ENCODE peak calls at places on chromosomes 6 and 20, in four cellular contexts. M is OCI-LY7, B is AG10803, U is Calu3. N is an unnamed sample.

GRCh38 chr20:6611911-6612614 is 155.4 kb upstream of the BMP2 start:
- DNase-seq in M (no peak), B (no peak), U (peak), N (no peak)

GRCh38 chr6:107740496-107741190 is 83.5 kb downstream of the SCML4 start:
- DNase-seq in M (peak), B (peak), U (no peak), N (no peak)

GRCh38 chr20:41650221-41650948 is 32.2 kb upstream of the CHD6 start:
- DNase-seq in M (peak), B (no peak), U (peak), N (no peak)

GRCh38 chr20:835220-836045 is 1.9 kb downstream of the FAM110A start:
- DNase-seq in M (peak), B (no peak), U (no peak), N (no peak)

GRCh38 chr20:6994452-6994851 is 227.0 kb downstream of the BMP2 start:
- DNase-seq in M (no peak), B (peak), U (peak), N (no peak)

GRCh38 chr20:56247954-56248782 is at the start of gene MC3R:
- DNase-seq in M (peak), B (peak), U (peak), N (peak)

GRCh38 chr6:27136978-27137814 is 110.3 kb upstream of the PRSS16 start:
- DNase-seq in M (peak), B (no peak), U (no peak), N (no peak)

GRCh38 chr6:43972915-43973304 is 154.3 kb downstream of the MRPL14 start:
- DNase-seq in M (no peak), B (peak), U (no peak), N (peak)

GRCh38 chr20:45138451-45139300 is 14.4 kb upstream of the WFDC12 start:
- DNase-seq in M (peak), B (no peak), U (peak), N (no peak)

GRCh38 chr6:35081426-35081851 is 59.7 kb downstream of the TCP11 start:
- DNase-seq in M (no peak), B (no peak), U (no peak), N (no peak)

GRCh38 chr6:29861521-29862255 is 34.1 kb downstream of the HLA-G start:
- DNase-seq in M (no peak), B (no peak), U (no peak), N (no peak)

GRCh38 chr6:2038096-2038495 is 207.3 kb downstream of the GMDS start:
- DNase-seq in M (no peak), B (no peak), U (no peak), N (no peak)

GRCh38 chr6:116941727-116942126 is 64.7 kb downstream of the RFX6 start:
- DNase-seq in M (no peak), B (no peak), U (no peak), N (no peak)

GRCh38 chr6:5287205-5287965 is 26.1 kb downstream of the FARS2 start:
- DNase-seq in M (no peak), B (peak), U (no peak), N (peak)

GRCh38 chr6:111761783-111762312 is 111.4 kb downstream of the FYN start:
- DNase-seq in M (peak), B (no peak), U (no peak), N (no peak)

GRCh38 chr6:79813854-79814477 is 133.4 kb downstream of the ELOVL4 start:
- DNase-seq in M (peak), B (peak), U (peak), N (peak)

GRCh38 chr6:155959898-155960297 is 504.3 kb upstream of the NOX3 start:
- DNase-seq in M (no peak), B (no peak), U (peak), N (no peak)

GRCh38 chr6:3405679-3406078 is 51.2 kb downstream of the SLC22A23 start:
- DNase-seq in M (no peak), B (peak), U (no peak), N (no peak)

GRCh38 chr6:167826230-167827061 is at the start of gene AFDN:
- DNase-seq in M (peak), B (peak), U (peak), N (peak)

GRCh38 chr6:163408352-163408991 is 6.0 kb upstream of the QKI start:
- DNase-seq in M (no peak), B (no peak), U (no peak), N (no peak)

GRCh38 chr6:33007831-33008395 is 1.5 kb downstream of the HLA-DOA start:
- DNase-seq in M (no peak), B (no peak), U (no peak), N (no peak)

GRCh38 chr6:17493286-17493685 is 99.9 kb downstream of the CAP2 start:
- DNase-seq in M (no peak), B (peak), U (no peak), N (peak)

GRCh38 chr6:16320533-16321340 is 82.3 kb downstream of the GMPR start:
- DNase-seq in M (no peak), B (peak), U (no peak), N (peak)

GRCh38 chr6:126054258-126054702 is 67.9 kb downstream of the TRMT11 start:
- DNase-seq in M (no peak), B (peak), U (no peak), N (no peak)

GRCh38 chr6:126797981-126798380 is 320.5 kb upstream of the RSPO3 start:
- DNase-seq in M (no peak), B (peak), U (no peak), N (no peak)

DNA sequence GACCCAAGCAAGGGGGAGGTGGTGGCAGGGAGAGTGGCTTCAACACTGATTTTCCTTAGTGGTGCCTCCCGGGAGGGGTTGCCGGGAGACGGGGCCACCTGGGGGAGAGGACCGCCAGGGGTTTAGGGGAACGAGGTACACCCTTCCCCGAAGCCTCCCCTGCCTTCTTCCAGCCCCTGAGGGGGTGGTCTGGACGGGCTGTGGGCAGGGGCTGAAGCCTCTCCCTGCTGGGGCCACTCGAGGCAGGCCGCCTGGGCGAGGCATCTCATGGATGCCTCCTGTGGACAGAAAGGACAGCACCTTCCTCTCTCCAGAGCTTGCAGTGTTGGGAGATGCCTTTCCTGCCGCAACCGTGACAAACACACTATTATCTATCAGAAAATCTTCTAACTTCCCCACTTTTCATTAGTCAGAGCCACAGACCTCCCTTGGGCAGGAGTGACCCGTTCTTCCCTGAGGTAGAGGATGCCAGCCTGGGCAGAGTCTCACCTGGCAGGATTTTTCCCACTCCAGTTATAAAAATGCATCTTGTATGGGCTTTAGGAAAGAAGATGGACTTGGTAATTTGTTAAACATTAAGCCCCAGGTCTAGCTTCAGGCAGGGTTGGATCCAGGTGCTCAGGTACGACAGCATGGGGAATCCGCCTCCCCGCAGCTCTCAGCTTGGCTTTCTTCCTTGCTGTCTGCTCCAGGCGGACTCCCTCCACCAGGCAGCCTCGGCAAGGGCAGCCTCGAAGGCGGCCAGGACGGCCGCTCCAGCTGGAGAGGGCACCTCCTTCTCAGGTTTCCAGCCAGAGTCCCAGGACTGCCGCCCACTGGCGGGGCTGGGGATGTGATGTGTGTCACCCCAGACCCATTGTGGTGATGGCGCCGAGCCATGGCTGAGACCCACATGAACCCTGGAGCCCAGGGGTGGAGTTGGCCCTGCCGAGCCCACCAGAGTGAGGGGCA is 11.0 kb downstream of the HRH3 start:
- DNase-seq in M (no peak), B (no peak), U (peak), N (no peak)
- TF ChIP-seq CTCF in M (peak), B (no peak), U (peak), N (no peak)

GRCh38 chr6:13711384-13711725 is 280 bp downstream of the RANBP9 start:
- DNase-seq in M (peak), B (no peak), U (no peak), N (peak)
- TF ChIP-seq CTCF in M (peak), B (peak), U (no peak), N (peak)

GRCh38 chr6:66662196-66662595 is 955.2 kb upstream of the EYS start:
- DNase-seq in M (no peak), B (no peak), U (no peak), N (no peak)
- TF ChIP-seq CTCF in M (peak), B (no peak), U (no peak), N (peak)

DNA sequence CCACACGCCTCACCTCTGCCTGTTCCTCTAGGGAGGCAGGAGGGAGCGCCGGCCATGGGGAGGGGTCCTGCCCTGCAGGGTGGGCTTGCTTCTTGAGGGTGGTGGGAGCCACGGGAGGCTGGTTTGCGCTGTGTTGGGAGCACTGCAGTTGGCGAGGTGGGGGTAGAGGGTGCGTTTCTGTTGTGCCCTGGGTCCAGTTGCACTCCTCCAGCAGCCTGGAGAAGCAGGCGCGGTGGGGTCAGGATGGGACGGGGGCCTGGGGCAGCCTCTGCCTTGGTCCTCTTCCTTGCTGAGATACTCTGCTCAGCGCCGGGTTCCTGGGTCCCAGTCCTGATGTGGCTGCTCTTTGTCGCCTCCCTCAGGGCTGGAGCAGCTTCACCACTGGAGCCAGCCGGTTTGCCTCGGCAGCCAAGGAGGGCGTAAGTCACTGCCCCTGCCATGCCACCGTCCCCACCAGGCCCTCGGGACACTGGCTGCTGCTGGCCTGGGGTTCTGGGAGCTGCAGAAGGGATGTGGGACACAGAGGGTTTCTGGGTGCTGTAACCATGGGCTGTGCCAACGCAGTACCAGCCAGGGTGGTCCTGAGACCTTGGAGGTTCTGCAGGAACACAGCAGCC is 8.4 kb downstream of the ARFGAP1 start:
- DNase-seq in M (no peak), B (no peak), U (no peak), N (no peak)
- TF ChIP-seq CTCF in M (peak), B (peak), U (peak), N (peak)

GRCh38 chr6:137372532-137372931 is 121.7 kb downstream of the OLIG3 start:
- DNase-seq in M (no peak), B (no peak), U (no peak), N (no peak)

GRCh38 chr6:137373296-137373695 is 120.9 kb downstream of the OLIG3 start:
- DNase-seq in M (no peak), B (no peak), U (no peak), N (no peak)

GRCh38 chr6:137370871-137371633 is 123.1 kb downstream of the OLIG3 start:
- DNase-seq in M (peak), B (no peak), U (no peak), N (no peak)

GRCh38 chr6:137369135-137369534 is 125.1 kb downstream of the OLIG3 start:
- DNase-seq in M (no peak), B (no peak), U (no peak), N (no peak)

DNA sequence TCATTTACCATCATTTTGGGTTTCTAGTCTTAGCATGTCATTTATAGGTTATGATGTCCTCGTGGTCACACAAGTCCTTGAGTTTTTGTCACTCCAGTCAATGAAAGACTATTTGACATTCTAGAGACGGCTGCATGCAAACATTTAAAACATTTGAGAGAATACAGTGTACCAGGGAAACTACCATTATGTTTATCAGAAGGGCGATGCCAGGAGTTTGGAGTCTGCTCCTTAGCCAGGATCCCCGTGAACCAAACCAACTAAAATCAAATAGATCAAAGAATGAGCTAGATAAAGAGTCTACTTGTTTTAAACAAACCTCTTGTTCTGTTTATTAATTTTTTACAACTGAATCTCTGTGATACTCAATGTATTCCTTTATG is 122.6 kb downstream of the OLIG3 start:
- DNase-seq in M (no peak), B (no peak), U (no peak), N (no peak)
- TF ChIP-seq CTCF in M (peak), B (no peak), U (no peak), N (no peak)

N was measured in HFFc6.